ENCODE peak calls at places on chromosome 17, in six cellular contexts. One of them, this sample, is unnamed.

GRCh38 chr17:13518271-13519000 is 83.3 kb downstream of the HS3ST3A1 start:
- DNase-seq in cardiac fibroblast: no peak
- DNase-seq in PC-3: no peak
- DNase-seq in H9: no peak
- DNase-seq in heart right ventricle: no peak
- DNase-seq in tibial nerve: no peak
- DNase-seq in this sample: no peak

GRCh38 chr17:40547079-40547784 is 18.0 kb downstream of the CCR7 start:
- DNase-seq in cardiac fibroblast: no peak
- DNase-seq in PC-3: no peak
- DNase-seq in H9: peak
- DNase-seq in heart right ventricle: no peak
- DNase-seq in tibial nerve: no peak
- DNase-seq in this sample: peak

GRCh38 chr17:68509151-68510057 is 2.8 kb upstream of the PRKAR1A start:
- DNase-seq in cardiac fibroblast: no peak
- DNase-seq in PC-3: peak
- DNase-seq in H9: no peak
- DNase-seq in heart right ventricle: peak
- DNase-seq in tibial nerve: peak
- DNase-seq in this sample: no peak

GRCh38 chr17:38867179-38867994 is 2.5 kb upstream of the LASP1 start:
- DNase-seq in cardiac fibroblast: peak
- DNase-seq in PC-3: peak
- DNase-seq in H9: peak
- DNase-seq in heart right ventricle: peak
- DNase-seq in tibial nerve: peak
- DNase-seq in this sample: no peak

GRCh38 chr17:888998-889401 is 90.6 kb downstream of the NXN start:
- DNase-seq in cardiac fibroblast: no peak
- DNase-seq in PC-3: no peak
- DNase-seq in H9: no peak
- DNase-seq in heart right ventricle: no peak
- DNase-seq in tibial nerve: no peak
- DNase-seq in this sample: no peak

GRCh38 chr17:14923981-14924380 is 341.1 kb downstream of the PMP22 start:
- DNase-seq in cardiac fibroblast: peak
- DNase-seq in PC-3: no peak
- DNase-seq in H9: no peak
- DNase-seq in heart right ventricle: no peak
- DNase-seq in tibial nerve: no peak
- DNase-seq in this sample: no peak

GRCh38 chr17:68863091-68863652 is 92.0 kb downstream of the ABCA8 start:
- DNase-seq in cardiac fibroblast: no peak
- DNase-seq in PC-3: no peak
- DNase-seq in H9: no peak
- DNase-seq in heart right ventricle: no peak
- DNase-seq in tibial nerve: no peak
- DNase-seq in this sample: no peak

GRCh38 chr17:77756846-77757610 is 201.5 kb upstream of the TNRC6C start:
- DNase-seq in cardiac fibroblast: no peak
- DNase-seq in PC-3: no peak
- DNase-seq in H9: no peak
- DNase-seq in heart right ventricle: no peak
- DNase-seq in tibial nerve: no peak
- DNase-seq in this sample: no peak

GRCh38 chr17:11641521-11642275 is 43.4 kb downstream of the DNAH9 start:
- DNase-seq in cardiac fibroblast: no peak
- DNase-seq in PC-3: no peak
- DNase-seq in H9: no peak
- DNase-seq in heart right ventricle: no peak
- DNase-seq in tibial nerve: no peak
- DNase-seq in this sample: no peak

GRCh38 chr17:71127416-71127815 is 958.1 kb downstream of the KCNJ2 start:
- DNase-seq in cardiac fibroblast: no peak
- DNase-seq in PC-3: peak
- DNase-seq in H9: no peak
- DNase-seq in heart right ventricle: no peak
- DNase-seq in tibial nerve: no peak
- DNase-seq in this sample: no peak

GRCh38 chr17:21510686-21511367 is 134.7 kb downstream of the KCNJ12 start:
- DNase-seq in cardiac fibroblast: no peak
- DNase-seq in PC-3: no peak
- DNase-seq in H9: no peak
- DNase-seq in heart right ventricle: no peak
- DNase-seq in tibial nerve: no peak
- DNase-seq in this sample: no peak

GRCh38 chr17:1196946-1197345 is 17.2 kb upstream of the ABR start:
- DNase-seq in cardiac fibroblast: no peak
- DNase-seq in PC-3: no peak
- DNase-seq in H9: no peak
- DNase-seq in heart right ventricle: no peak
- DNase-seq in tibial nerve: no peak
- DNase-seq in this sample: no peak

GRCh38 chr17:21275579-21276339 is 8.8 kb upstream of the MAP2K3 start:
- DNase-seq in cardiac fibroblast: peak
- DNase-seq in PC-3: peak
- DNase-seq in H9: peak
- DNase-seq in heart right ventricle: peak
- DNase-seq in tibial nerve: peak
- DNase-seq in this sample: peak

GRCh38 chr17:43755389-43755875 is 3.2 kb downstream of the SOST start:
- DNase-seq in cardiac fibroblast: peak
- DNase-seq in PC-3: peak
- DNase-seq in H9: peak
- DNase-seq in heart right ventricle: no peak
- DNase-seq in tibial nerve: no peak
- DNase-seq in this sample: peak

GRCh38 chr17:82948081-82948511 is 108.3 kb upstream of the ZNF750 start:
- DNase-seq in cardiac fibroblast: no peak
- DNase-seq in PC-3: no peak
- DNase-seq in H9: no peak
- DNase-seq in heart right ventricle: no peak
- DNase-seq in tibial nerve: no peak
- DNase-seq in this sample: no peak

GRCh38 chr17:79874329-79874981 is 35.2 kb upstream of the CBX4 start:
- DNase-seq in cardiac fibroblast: peak
- DNase-seq in PC-3: peak
- DNase-seq in H9: no peak
- DNase-seq in heart right ventricle: no peak
- DNase-seq in tibial nerve: no peak
- DNase-seq in this sample: no peak

GRCh38 chr17:13953871-13954270 is 115.4 kb upstream of the COX10 start:
- DNase-seq in cardiac fibroblast: peak
- DNase-seq in PC-3: no peak
- DNase-seq in H9: no peak
- DNase-seq in heart right ventricle: no peak
- DNase-seq in tibial nerve: no peak
- DNase-seq in this sample: no peak

GRCh38 chr17:1733759-1734158 is 8.9 kb upstream of the SERPINF2 start:
- DNase-seq in cardiac fibroblast: no peak
- DNase-seq in PC-3: no peak
- DNase-seq in H9: no peak
- DNase-seq in heart right ventricle: no peak
- DNase-seq in tibial nerve: no peak
- DNase-seq in this sample: no peak

GRCh38 chr17:35846055-35846809 is 22.5 kb downstream of the HEATR9 start:
- DNase-seq in cardiac fibroblast: peak
- DNase-seq in PC-3: no peak
- DNase-seq in H9: no peak
- DNase-seq in heart right ventricle: no peak
- DNase-seq in tibial nerve: no peak
- DNase-seq in this sample: no peak

GRCh38 chr17:29247219-29247618 is 560 bp downstream of the CRYBA1 start:
- DNase-seq in cardiac fibroblast: no peak
- DNase-seq in PC-3: no peak
- DNase-seq in H9: no peak
- DNase-seq in heart right ventricle: no peak
- DNase-seq in tibial nerve: no peak
- DNase-seq in this sample: no peak

GRCh38 chr17:37490022-37490587 is 414 bp downstream of the DUSP14 start:
- DNase-seq in cardiac fibroblast: peak
- DNase-seq in PC-3: peak
- DNase-seq in H9: peak
- DNase-seq in heart right ventricle: peak
- DNase-seq in tibial nerve: peak
- DNase-seq in this sample: peak

GRCh38 chr17:66753126-66753920 is 81.6 kb upstream of the CACNG5 start:
- DNase-seq in cardiac fibroblast: no peak
- DNase-seq in PC-3: no peak
- DNase-seq in H9: no peak
- DNase-seq in heart right ventricle: no peak
- DNase-seq in tibial nerve: no peak
- DNase-seq in this sample: no peak

GRCh38 chr17:54932711-54933110 is 32.1 kb downstream of the TOM1L1 start:
- DNase-seq in cardiac fibroblast: no peak
- DNase-seq in PC-3: no peak
- DNase-seq in H9: no peak
- DNase-seq in heart right ventricle: no peak
- DNase-seq in tibial nerve: no peak
- DNase-seq in this sample: no peak

GRCh38 chr17:60971515-60972369 is 294.1 kb downstream of the BCAS3 start:
- DNase-seq in cardiac fibroblast: peak
- DNase-seq in PC-3: peak
- DNase-seq in H9: peak
- DNase-seq in heart right ventricle: peak
- DNase-seq in tibial nerve: peak
- DNase-seq in this sample: peak

GRCh38 chr17:19374136-19374535 is 4.2 kb upstream of the MAPK7 start:
- DNase-seq in cardiac fibroblast: no peak
- DNase-seq in PC-3: no peak
- DNase-seq in H9: no peak
- DNase-seq in heart right ventricle: no peak
- DNase-seq in tibial nerve: no peak
- DNase-seq in this sample: no peak

GRCh38 chr17:63481488-63481870 is 4.6 kb downstream of the ACE start:
- DNase-seq in cardiac fibroblast: no peak
- DNase-seq in PC-3: no peak
- DNase-seq in H9: no peak
- DNase-seq in heart right ventricle: no peak
- DNase-seq in tibial nerve: no peak
- DNase-seq in this sample: no peak
- TF ChIP-seq CTCF in cardiac fibroblast: no peak
- TF ChIP-seq CTCF in PC-3: no peak
- TF ChIP-seq CTCF in H9: no peak
- TF ChIP-seq CTCF in heart right ventricle: no peak
- TF ChIP-seq CTCF in tibial nerve: no peak
- TF ChIP-seq CTCF in this sample: no peak

DNA sequence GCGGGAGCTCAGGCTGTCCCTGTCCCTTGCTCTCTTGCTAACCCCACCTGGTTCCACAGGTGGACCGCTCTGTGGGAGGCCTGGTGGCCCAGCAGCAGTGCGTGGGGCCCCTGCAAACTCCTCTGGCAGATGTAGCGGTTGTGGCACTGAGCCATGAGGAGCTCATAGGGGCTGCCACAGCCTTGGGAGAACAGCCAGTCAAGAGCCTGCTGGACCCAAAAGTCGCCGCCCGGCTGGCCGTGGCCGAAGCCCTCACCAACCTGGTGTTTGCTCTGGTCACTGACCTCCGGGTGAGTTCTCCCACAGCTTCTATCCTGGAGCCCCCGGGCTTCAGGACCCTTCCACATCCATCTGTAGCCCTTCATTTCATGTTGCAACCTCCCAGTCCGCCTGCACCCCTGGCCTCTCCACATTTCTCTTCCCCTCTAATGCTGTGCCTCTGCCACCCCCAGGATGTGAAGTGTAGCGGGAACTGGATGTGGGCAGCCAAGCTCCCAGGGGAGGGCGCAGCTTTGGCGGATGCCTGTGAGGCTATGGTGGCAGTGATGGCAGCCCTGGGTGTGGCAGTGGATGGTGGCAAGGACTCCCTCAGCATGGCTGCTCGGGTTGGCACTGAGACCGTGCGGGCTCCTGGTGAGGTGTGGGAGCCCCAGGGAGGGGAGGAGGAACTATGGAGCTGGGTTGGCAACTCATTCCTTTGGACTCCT is 15.9 kb downstream of the PFAS start:
- DNase-seq in cardiac fibroblast: no peak
- DNase-seq in PC-3: no peak
- DNase-seq in H9: no peak
- DNase-seq in heart right ventricle: no peak
- DNase-seq in tibial nerve: no peak
- DNase-seq in this sample: no peak
- TF ChIP-seq CTCF in cardiac fibroblast: no peak
- TF ChIP-seq CTCF in PC-3: no peak
- TF ChIP-seq CTCF in H9: no peak
- TF ChIP-seq CTCF in heart right ventricle: no peak
- TF ChIP-seq CTCF in tibial nerve: no peak
- TF ChIP-seq CTCF in this sample: no peak

GRCh38 chr17:48830840-48831548 is at the start of gene CALCOCO2:
- DNase-seq in cardiac fibroblast: peak
- DNase-seq in PC-3: peak
- DNase-seq in H9: peak
- DNase-seq in heart right ventricle: peak
- DNase-seq in tibial nerve: peak
- DNase-seq in this sample: peak
- TF ChIP-seq CTCF in cardiac fibroblast: no peak
- TF ChIP-seq CTCF in PC-3: peak
- TF ChIP-seq CTCF in H9: no peak
- TF ChIP-seq CTCF in heart right ventricle: no peak
- TF ChIP-seq CTCF in tibial nerve: peak
- TF ChIP-seq CTCF in this sample: no peak

GRCh38 chr17:50298018-50298417 is 23.8 kb downstream of the TMEM92 start:
- DNase-seq in cardiac fibroblast: no peak
- DNase-seq in PC-3: no peak
- DNase-seq in H9: no peak
- DNase-seq in heart right ventricle: no peak
- DNase-seq in tibial nerve: no peak
- DNase-seq in this sample: no peak

GRCh38 chr17:50303051-50303450 is 28.8 kb downstream of the TMEM92 start:
- DNase-seq in cardiac fibroblast: no peak
- DNase-seq in PC-3: no peak
- DNase-seq in H9: no peak
- DNase-seq in heart right ventricle: no peak
- DNase-seq in tibial nerve: no peak
- DNase-seq in this sample: no peak

GRCh38 chr17:50301891-50302584 is 27.8 kb downstream of the TMEM92 start:
- DNase-seq in cardiac fibroblast: no peak
- DNase-seq in PC-3: no peak
- DNase-seq in H9: no peak
- DNase-seq in heart right ventricle: no peak
- DNase-seq in tibial nerve: no peak
- DNase-seq in this sample: no peak

GRCh38 chr17:50297407-50297865 is 23.2 kb downstream of the TMEM92 start:
- DNase-seq in cardiac fibroblast: peak
- DNase-seq in PC-3: peak
- DNase-seq in H9: peak
- DNase-seq in heart right ventricle: peak
- DNase-seq in tibial nerve: peak
- DNase-seq in this sample: peak

GRCh38 chr17:50299776-50300175 is 25.5 kb downstream of the TMEM92 start:
- DNase-seq in cardiac fibroblast: no peak
- DNase-seq in PC-3: no peak
- DNase-seq in H9: no peak
- DNase-seq in heart right ventricle: no peak
- DNase-seq in tibial nerve: no peak
- DNase-seq in this sample: no peak
- TF ChIP-seq CTCF in cardiac fibroblast: no peak
- TF ChIP-seq CTCF in PC-3: no peak
- TF ChIP-seq CTCF in H9: no peak
- TF ChIP-seq CTCF in heart right ventricle: no peak
- TF ChIP-seq CTCF in tibial nerve: no peak
- TF ChIP-seq CTCF in this sample: no peak

GRCh38 chr17:42520540-42520951 is 15.5 kb upstream of the NAGLU start:
- DNase-seq in cardiac fibroblast: no peak
- DNase-seq in PC-3: no peak
- DNase-seq in H9: peak
- DNase-seq in heart right ventricle: no peak
- DNase-seq in tibial nerve: no peak
- DNase-seq in this sample: no peak
- TF ChIP-seq CTCF in cardiac fibroblast: peak
- TF ChIP-seq CTCF in PC-3: peak
- TF ChIP-seq CTCF in H9: peak
- TF ChIP-seq CTCF in heart right ventricle: no peak
- TF ChIP-seq CTCF in tibial nerve: no peak
- TF ChIP-seq CTCF in this sample: no peak

This sample was measured in mesothelial cell of epicardium.